ENCODE peak calls at places on chromosomes 16 and 17, in six cellular contexts. W is fibroblast of lung, U is HCT116, F is IMR-90, Z is H9, N is PC-3. S is an unnamed sample.

GRCh38 chr17:81282141-81282540 is 13.0 kb downstream of the SLC38A10 start:
- DNase-seq in W (no peak), U (no peak), F (no peak), Z (no peak), N (no peak), S (no peak)

GRCh38 chr17:53032861-53033271 is 789.9 kb upstream of the KIF2B start:
- DNase-seq in W (peak; percentile 12), U (peak; percentile 4), F (peak; percentile 0), Z (peak; percentile 89), N (peak; percentile 60), S (peak; percentile 4)

GRCh38 chr17:40283662-40284061 is 4.0 kb upstream of the CDC6 start:
- DNase-seq in W (peak; percentile 99), U (peak; percentile 87), F (peak; percentile 96), Z (no peak), N (peak; percentile 87), S (no peak)

GRCh38 chr17:35889818-35890773 is 9.9 kb upstream of the CCL5 start:
- DNase-seq in W (peak; percentile 62), U (no peak), F (peak; percentile 68), Z (no peak), N (no peak), S (peak; percentile 18)

GRCh38 chr17:77441130-77441920 is 300.6 kb downstream of the SEC14L1 start:
- DNase-seq in W (no peak), U (no peak), F (no peak), Z (no peak), N (no peak), S (no peak)

GRCh38 chr16:28040039-28040438 is 23.5 kb downstream of the GSG1L start:
- DNase-seq in W (no peak), U (no peak), F (no peak), Z (no peak), N (no peak), S (no peak)

GRCh38 chr16:88005148-88005547 is 53.9 kb downstream of the BANP start:
- DNase-seq in W (no peak), U (no peak), F (no peak), Z (peak; percentile 71), N (no peak), S (no peak)

GRCh38 chr16:68064791-68065365 is 20.3 kb upstream of the NFATC3 start:
- DNase-seq in W (peak; percentile 91), U (peak; percentile 28), F (peak; percentile 91), Z (peak; percentile 77), N (peak; percentile 63), S (no peak)

GRCh38 chr16:88430185-88430523 is 22.9 kb upstream of the ZFPM1 start:
- DNase-seq in W (no peak), U (no peak), F (no peak), Z (no peak), N (no peak), S (no peak)

GRCh38 chr16:23835390-23836077 is at the start of gene PRKCB:
- DNase-seq in W (peak; percentile 12), U (no peak), F (peak; percentile 14), Z (peak; percentile 89), N (no peak), S (no peak)

GRCh38 chr17:66211047-66211810 is 18.0 kb downstream of the APOH start:
- DNase-seq in W (no peak), U (no peak), F (no peak), Z (no peak), N (no peak), S (no peak)

GRCh38 chr17:77735341-77736206 is 222.9 kb upstream of the TNRC6C start:
- DNase-seq in W (no peak), U (no peak), F (no peak), Z (peak; percentile 51), N (no peak), S (no peak)

GRCh38 chr17:2259769-2260536 is 43.6 kb downstream of the SMG6 start:
- DNase-seq in W (peak; percentile 84), U (no peak), F (peak; percentile 81), Z (no peak), N (no peak), S (no peak)

GRCh38 chr17:74872313-74873035 is at the start of gene FDXR:
- DNase-seq in W (no peak), U (no peak), F (peak; percentile 3), Z (no peak), N (peak; percentile 21), S (no peak)

GRCh38 chr16:30657866-30658730 is at the start of gene FBRS:
- DNase-seq in W (peak; percentile 100), U (peak; percentile 100), F (peak; percentile 100), Z (peak; percentile 100), N (peak; percentile 99), S (peak; percentile 100)

GRCh38 chr17:3740611-3741073 is 16.9 kb downstream of the HASPIN start:
- DNase-seq in W (no peak), U (no peak), F (no peak), Z (no peak), N (no peak), S (no peak)

GRCh38 chr17:44502598-44503079 is 567 bp downstream of the GPATCH8 start:
- DNase-seq in W (peak; percentile 15), U (no peak), F (peak; percentile 24), Z (no peak), N (peak; percentile 38), S (no peak)

GRCh38 chr16:24645739-24646645 is 83.5 kb upstream of the TNRC6A start:
- DNase-seq in W (peak; percentile 99), U (peak; percentile 91), F (peak; percentile 100), Z (no peak), N (peak; percentile 98), S (peak; percentile 99)

GRCh38 chr17:4559139-4559791 is 1.1 kb downstream of the GGT6 start:
- DNase-seq in W (no peak), U (no peak), F (no peak), Z (no peak), N (no peak), S (no peak)

GRCh38 chr17:63039342-63039741 is 73.3 kb downstream of the TANC2 start:
- DNase-seq in W (peak; percentile 17), U (no peak), F (peak; percentile 28), Z (no peak), N (peak; percentile 33), S (no peak)

GRCh38 chr16:11224096-11224893 is 31.7 kb downstream of the SOCS1 start:
- DNase-seq in W (no peak), U (no peak), F (no peak), Z (peak; percentile 81), N (no peak), S (no peak)

GRCh38 chr16:3214904-3215600 is 19.9 kb downstream of the ZNF200 start:
- DNase-seq in W (peak; percentile 6), U (no peak), F (no peak), Z (no peak), N (no peak), S (no peak)

GRCh38 chr17:77712578-77712977 is 245.9 kb upstream of the TNRC6C start:
- DNase-seq in W (no peak), U (no peak), F (no peak), Z (no peak), N (no peak), S (no peak)

GRCh38 chr17:7929158-7930029 is at the start of gene KCNAB3:
- DNase-seq in W (peak; percentile 77), U (no peak), F (peak; percentile 69), Z (peak; percentile 93), N (no peak), S (no peak)

DNA sequence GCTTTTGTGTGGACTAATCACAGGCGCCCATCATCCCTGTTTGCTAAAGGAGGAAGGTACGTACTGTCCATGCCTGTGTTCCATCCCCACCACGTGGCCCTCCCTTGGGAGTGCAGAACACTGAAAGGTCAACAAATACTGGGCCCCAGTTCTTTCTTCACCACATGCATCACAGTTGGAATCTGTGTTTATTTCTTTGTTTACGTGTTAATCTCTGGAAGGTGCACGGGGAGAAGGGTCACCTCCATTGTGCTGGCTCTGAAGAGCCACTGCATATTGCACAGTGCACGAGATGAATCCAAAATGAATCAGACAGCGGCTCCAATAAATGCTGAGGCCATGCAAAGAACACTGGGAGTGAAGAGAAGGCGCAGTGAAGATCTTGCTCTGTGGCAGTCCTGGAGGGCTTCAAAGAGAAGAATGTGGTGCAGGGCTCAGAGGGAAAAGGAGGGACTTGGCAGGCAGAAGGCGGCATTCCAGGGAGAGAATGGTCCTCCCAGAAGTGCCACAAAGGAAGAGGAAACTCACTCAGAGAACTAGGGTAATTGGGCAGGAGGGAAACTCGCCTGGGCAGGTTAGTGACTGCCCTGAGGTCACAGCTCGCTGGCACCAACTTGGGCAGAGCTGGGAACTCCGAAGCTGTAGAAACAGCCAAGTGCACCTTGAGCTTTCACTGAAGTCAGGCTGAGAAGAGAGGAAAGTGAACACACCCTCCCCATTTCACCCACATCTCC is 3.7 kb downstream of the RPH3AL start:
- DNase-seq in W (peak; percentile 16), U (no peak), F (no peak), Z (peak; percentile 29), N (no peak), S (no peak)
- H2AFZ ChIP-seq in W (no peak overlapping the region), U (no peak overlapping the region), F (no peak overlapping the region), Z (no peak overlapping the region), N (no peak overlapping the region), S (no peak overlapping the region)

DNA sequence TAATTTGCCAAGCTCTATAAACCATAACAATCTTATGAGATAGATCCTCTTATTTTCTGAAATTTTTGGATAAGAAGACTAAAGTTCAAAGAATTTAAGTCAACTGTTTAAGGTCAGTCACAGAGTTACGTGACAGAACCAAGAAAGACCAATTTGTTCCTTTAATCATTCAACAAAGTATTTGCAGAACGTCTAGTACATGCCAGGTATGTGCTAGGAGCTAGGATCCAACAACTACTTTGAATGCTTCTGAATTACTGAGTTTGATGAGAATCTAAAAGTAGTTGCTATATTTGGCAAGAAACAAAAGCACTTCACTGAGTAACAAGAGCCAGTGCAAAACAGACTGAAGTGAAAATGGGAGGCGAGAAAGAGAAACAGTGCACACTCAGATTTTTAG is 15.0 kb downstream of the GLOD4 start:
- DNase-seq in W (no peak), U (no peak), F (no peak), Z (no peak), N (no peak), S (no peak)
- H2AFZ ChIP-seq in W (no peak overlapping the region), U (no peak overlapping the region), F (no peak overlapping the region), Z (no peak overlapping the region), N (no peak overlapping the region), S (no peak overlapping the region)

GRCh38 chr16:20079106-20079505 is 5.4 kb upstream of the GPR139 start:
- DNase-seq in W (no peak), U (no peak), F (no peak), Z (no peak), N (no peak), S (no peak)

GRCh38 chr16:20089246-20089965 is 15.7 kb upstream of the GPR139 start:
- DNase-seq in W (no peak), U (no peak), F (no peak), Z (no peak), N (no peak), S (no peak)

DNA sequence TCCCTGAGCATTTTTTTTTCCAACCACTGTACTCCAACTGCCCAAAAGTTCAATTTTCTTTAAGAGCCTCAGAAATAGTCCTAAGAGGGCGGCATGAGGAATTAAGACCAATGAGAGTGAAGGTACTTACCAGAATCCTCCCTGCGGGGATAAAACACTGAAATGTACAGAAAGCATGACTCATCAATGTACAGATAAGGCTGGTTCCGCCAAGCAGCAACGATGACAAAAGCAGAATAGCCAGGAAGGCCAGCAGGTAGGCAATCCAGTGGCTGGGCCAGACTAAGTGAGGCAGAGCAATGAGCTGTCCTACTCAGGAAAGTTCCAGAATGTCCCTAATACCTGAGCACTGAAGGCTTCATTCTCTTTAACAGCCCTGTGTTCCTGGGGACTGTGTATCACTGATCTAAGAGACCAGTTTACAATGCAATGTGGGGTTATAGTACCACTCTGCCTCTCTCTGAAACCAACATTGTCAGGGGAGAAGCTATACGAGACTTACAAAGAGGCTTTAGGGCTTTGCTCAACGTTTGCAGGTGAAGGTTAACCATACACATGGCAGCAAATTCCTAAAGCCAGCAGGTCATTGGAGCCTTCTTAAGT is 11.0 kb upstream of the GPR139 start:
- DNase-seq in W (no peak), U (no peak), F (no peak), Z (no peak), N (peak; percentile 46), S (no peak)
- H2AFZ ChIP-seq in W (no peak overlapping the region), U (no peak overlapping the region), F (no peak overlapping the region), Z (no peak overlapping the region), N (no peak overlapping the region), S (no peak overlapping the region)

GRCh38 chr16:58727796-58728568 is 6.1 kb downstream of the GOT2 start:
- DNase-seq in W (no peak), U (no peak), F (no peak), Z (no peak), N (no peak), S (no peak)
- H2AFZ ChIP-seq in W (no peak overlapping the region), U (no peak overlapping the region), F (no peak overlapping the region), Z (no peak overlapping the region), N (no peak overlapping the region), S (no peak overlapping the region)

S was measured in PC-9.